ENCODE peak calls at places on chromosome 12, in five cellular contexts. H is kidney, M is pancreas, P is aorta, D is left ventricle myocardium inferior. O is an unnamed sample. For H3K4me1, the result is how much of the 10 kb centered on the place peaks cover.

GRCh38 chr12:13049816-13050215 is 5.6 kb downstream of the FAM234B start:
- DNase-seq in P (no peak), D (peak), H (no peak), M (no peak), O (no peak)

GRCh38 chr12:122544537-122544936 is 17.5 kb downstream of the KNTC1 start:
- DNase-seq in D (no peak), P (no peak), H (no peak), M (no peak), O (no peak)

GRCh38 chr12:59452746-59453145 is 143.1 kb upstream of the SLC16A7 start:
- DNase-seq in D (no peak), P (no peak), M (no peak), H (no peak), O (no peak)

GRCh38 chr12:49955899-49956662 is 5.5 kb downstream of the AQP2 start:
- DNase-seq in H (no peak), D (no peak), M (no peak), P (peak), O (no peak)

GRCh38 chr12:131229426-131230339 is 276.0 kb downstream of the ADGRD1 start:
- DNase-seq in P (peak), H (peak), D (peak), M (no peak), O (no peak)

GRCh38 chr12:131604146-131604844 is 106.6 kb upstream of the SFSWAP start:
- DNase-seq in H (no peak), D (no peak), P (no peak), M (no peak), O (no peak)

GRCh38 chr12:89901319-89901718 is 192.7 kb upstream of the ATP2B1 start:
- DNase-seq in M (no peak), D (no peak), H (no peak), P (no peak), O (no peak)

GRCh38 chr12:120639771-120640721 is at the start of gene CABP1:
- DNase-seq in H (peak), P (peak), D (no peak), M (peak), O (no peak)

GRCh38 chr12:83793616-83794015 is 1106.9 kb downstream of the TMTC2 start:
- DNase-seq in M (no peak), H (no peak), D (no peak), P (no peak), O (no peak)

GRCh38 chr12:1619599-1619998 is 9.4 kb upstream of the WNT5B start:
- DNase-seq in D (peak), H (no peak), P (peak), M (peak), O (no peak)

GRCh38 chr12:131775124-131775903 is 52.9 kb upstream of the MMP17 start:
- DNase-seq in P (no peak), D (no peak), H (no peak), M (no peak), O (no peak)

GRCh38 chr12:57769594-57769993 is 2.3 kb downstream of the METTL1 start:
- DNase-seq in H (no peak), D (no peak), P (no peak), M (no peak), O (no peak)
- H3K4me1 ChIP-seq in H (under half), D (half or more), P (under half), M (under half), O (under half)

DNA sequence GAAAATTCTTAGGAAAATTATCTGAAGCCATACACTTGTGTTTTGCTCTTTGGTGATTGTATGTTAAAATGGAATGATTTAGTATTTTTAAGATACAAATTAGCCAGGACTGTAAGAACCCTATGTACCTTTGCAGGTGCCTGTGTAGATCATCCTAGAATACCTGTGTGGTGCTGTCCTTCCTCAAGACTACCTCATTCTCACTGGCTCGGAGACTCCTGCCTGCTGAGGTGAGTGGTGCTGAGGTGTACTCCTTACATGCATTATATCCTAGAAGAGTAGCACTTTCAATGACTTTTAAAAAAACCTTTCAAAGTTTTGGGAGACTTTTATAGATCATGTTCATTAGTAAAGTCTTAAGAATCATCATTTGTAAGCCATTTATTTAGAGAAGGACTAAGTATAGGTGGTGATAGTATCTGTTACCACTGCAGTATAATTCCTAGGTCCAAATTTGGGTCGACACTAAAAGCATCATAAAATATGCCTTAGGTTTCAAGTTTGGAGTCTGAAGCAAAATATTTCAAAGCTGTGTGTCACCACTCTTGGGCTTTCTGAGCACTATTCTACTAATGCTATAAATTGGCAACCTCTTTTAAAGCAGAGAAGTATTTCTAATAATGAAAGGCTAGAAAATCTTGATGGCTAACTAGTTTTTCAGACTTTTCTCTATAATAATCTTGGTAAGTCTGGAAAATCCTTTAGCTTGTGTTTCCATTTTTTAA is 36.6 kb downstream of the RASSF8 start:
- DNase-seq in D (no peak), H (no peak), M (no peak), P (no peak), O (no peak)
- H3K4me1 ChIP-seq in D (under half), H (under half), M (under half), P (under half), O (under half)

GRCh38 chr12:57579011-57579410 is 12.0 kb upstream of the PIP4K2C start:
- DNase-seq in D (no peak), H (no peak), M (no peak), P (no peak), O (no peak)
- H3K4me1 ChIP-seq in D (under half), H (under half), M (under half), P (under half), O (under half)

DNA sequence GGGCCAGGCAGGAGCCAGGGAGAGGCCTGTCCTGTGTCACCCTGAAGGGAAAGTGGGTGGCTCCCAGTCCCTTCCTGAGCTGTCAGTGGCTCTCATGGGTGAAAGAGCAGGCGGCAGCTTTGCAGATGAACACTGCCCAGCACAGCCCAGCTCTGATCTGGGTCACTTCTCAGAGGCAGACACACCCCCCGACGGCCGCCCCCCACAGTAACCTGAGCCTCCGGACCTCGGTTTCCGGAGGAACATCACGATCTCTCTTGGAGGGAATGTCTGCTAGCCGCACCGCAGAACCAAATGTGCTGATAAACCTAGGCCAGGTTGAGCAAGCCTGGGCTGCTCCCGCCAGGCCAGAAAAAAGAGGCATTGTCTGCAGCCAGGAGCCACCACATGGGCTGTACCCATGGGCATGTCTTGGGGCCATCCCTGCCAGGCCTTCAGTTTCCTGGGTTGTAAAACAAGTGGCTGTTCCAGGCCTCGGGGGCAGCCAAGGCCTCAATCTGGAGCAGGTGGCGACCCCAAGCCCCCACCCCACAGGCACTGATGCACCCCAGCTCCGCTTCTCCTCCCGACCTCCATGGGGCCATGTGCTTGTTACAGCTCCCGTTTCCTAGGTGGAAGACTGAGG is 57.6 kb downstream of the NCOR2 start:
- DNase-seq in D (peak), M (peak), H (peak), P (peak), O (peak)
- H3K4me1 ChIP-seq in D (half or more), M (half or more), H (under half), P (under half), O (half or more)

GRCh38 chr12:103962493-103962892 is 3.2 kb upstream of the TDG start:
- DNase-seq in D (no peak), P (no peak), M (no peak), H (no peak), O (no peak)

GRCh38 chr12:103965590-103966407 is at the start of gene TDG:
- DNase-seq in M (peak), D (peak), H (peak), P (peak), O (peak)

GRCh38 chr12:103966736-103967135 is 1.1 kb downstream of the TDG start:
- DNase-seq in M (no peak), P (no peak), D (no peak), H (no peak), O (no peak)

GRCh38 chr12:103964805-103965204 is 867 bp upstream of the TDG start:
- DNase-seq in M (no peak), D (no peak), H (no peak), P (no peak), O (no peak)

DNA sequence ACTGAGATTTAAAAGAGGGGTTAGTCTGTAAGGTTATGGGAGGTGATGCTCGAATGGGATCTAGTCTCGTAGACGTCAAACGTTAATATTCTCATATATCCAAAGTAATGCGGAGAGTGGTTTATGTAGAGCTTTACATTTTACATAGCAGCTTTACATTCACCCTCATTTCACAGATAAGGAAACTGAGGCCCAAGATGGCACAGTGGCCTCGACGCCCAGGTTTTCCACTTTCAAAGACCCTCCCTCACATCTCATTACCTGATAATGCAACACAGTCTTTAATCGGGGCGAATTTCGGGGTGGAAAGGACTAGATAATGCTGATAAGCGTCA is 450 bp upstream of the TDG start:
- DNase-seq in P (no peak), H (no peak), M (no peak), D (no peak), O (no peak)
- H3K4me1 ChIP-seq in P (under half), H (under half), M (under half), D (half or more), O (half or more)

GRCh38 chr12:27549231-27549800 is 25.3 kb downstream of the PPFIBP1 start:
- DNase-seq in P (no peak), H (no peak), M (no peak), D (no peak), O (no peak)

GRCh38 chr12:27542628-27543027 is 18.6 kb downstream of the PPFIBP1 start:
- DNase-seq in D (no peak), H (no peak), M (no peak), P (no peak), O (no peak)

GRCh38 chr12:27548301-27549199 is 24.5 kb downstream of the PPFIBP1 start:
- DNase-seq in M (no peak), P (no peak), H (no peak), D (no peak), O (no peak)

GRCh38 chr12:27547592-27547991 is 23.6 kb downstream of the PPFIBP1 start:
- DNase-seq in D (no peak), P (no peak), M (no peak), H (no peak), O (no peak)

GRCh38 chr12:27545666-27546065 is 21.7 kb downstream of the PPFIBP1 start:
- DNase-seq in P (no peak), H (no peak), M (no peak), D (no peak), O (no peak)
- H3K4me1 ChIP-seq in P (under half), H (under half), M (under half), D (half or more), O (half or more)

GRCh38 chr12:103518899-103519298 is 23.1 kb upstream of the C12orf42 start:
- DNase-seq in P (no peak), M (no peak), D (no peak), H (no peak), O (no peak)

GRCh38 chr12:103519632-103520031 is 23.9 kb upstream of the C12orf42 start:
- DNase-seq in M (no peak), D (no peak), P (no peak), H (no peak), O (no peak)

GRCh38 chr12:103517161-103517560 is 21.4 kb upstream of the C12orf42 start:
- DNase-seq in D (no peak), M (no peak), H (no peak), P (no peak), O (no peak)

DNA sequence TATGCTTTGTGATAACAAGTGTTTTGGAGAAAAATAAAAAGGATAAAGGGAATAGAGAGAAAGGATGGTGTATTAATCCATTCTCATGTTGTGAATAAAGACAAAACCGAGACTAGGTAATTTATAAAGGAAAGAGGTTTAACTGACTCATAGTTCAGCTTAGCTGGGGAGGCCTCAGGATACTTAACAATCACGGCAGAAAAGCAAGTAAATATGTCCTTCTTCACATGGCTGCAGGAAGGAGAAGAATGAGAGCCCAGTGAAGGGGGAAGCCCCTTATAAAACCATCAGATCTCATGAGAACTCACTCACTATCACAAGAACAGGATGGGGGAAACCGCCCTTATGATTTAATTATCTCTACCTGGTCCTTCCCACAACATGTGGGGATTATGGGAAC is 18.1 kb upstream of the C12orf42 start:
- DNase-seq in M (no peak), D (no peak), P (no peak), H (no peak), O (no peak)
- H3K4me1 ChIP-seq in M (under half), D (under half), P (under half), H (under half), O (under half)

GRCh38 chr12:93080452-93080851 is 151.4 kb upstream of the EEA1 start:
- DNase-seq in M (no peak), D (no peak), H (no peak), P (no peak), O (no peak)

GRCh38 chr12:93080994-93081809 is 152.1 kb upstream of the EEA1 start:
- DNase-seq in H (no peak), M (no peak), D (no peak), P (no peak), O (no peak)

GRCh38 chr12:93079271-93079670 is 150.2 kb upstream of the EEA1 start:
- DNase-seq in H (no peak), P (no peak), M (no peak), D (no peak), O (no peak)

GRCh38 chr12:93079976-93080375 is 150.9 kb upstream of the EEA1 start:
- DNase-seq in P (no peak), H (no peak), M (no peak), D (no peak), O (no peak)

GRCh38 chr12:93081810-93082165 is 152.7 kb upstream of the EEA1 start:
- DNase-seq in M (no peak), H (no peak), P (no peak), D (no peak), O (no peak)
- H3K4me1 ChIP-seq in M (under half), H (under half), P (under half), D (under half), O (under half)